ENCODE peak calls at places on chromosome 19, in five cellular contexts. Y, P, Q, V and T are unnamed samples.

GRCh38 chr19:7869910-7870511 is 4.2 kb downstream of the PRR36 start:
- DNase-seq in Y (no peak), P (no peak), Q (peak), V (peak), T (no peak)

GRCh38 chr19:11196406-11197287 is 698 bp downstream of the KANK2 start:
- DNase-seq in Y (no peak), P (peak), Q (peak), V (peak), T (no peak)

GRCh38 chr19:18574691-18575291 is 3.1 kb downstream of the UBA52 start:
- DNase-seq in Y (no peak), P (no peak), Q (no peak), V (no peak), T (no peak)

GRCh38 chr19:14558370-14559066 is 13.3 kb downstream of the NDUFB7 start:
- DNase-seq in Y (no peak), P (no peak), Q (no peak), V (no peak), T (no peak)

GRCh38 chr19:40604647-40605200 is 3.6 kb downstream of the LTBP4 start:
- DNase-seq in Y (no peak), P (no peak), Q (no peak), V (peak), T (no peak)

GRCh38 chr19:16386619-16387240 is 62.1 kb downstream of the KLF2 start:
- DNase-seq in Y (no peak), P (no peak), Q (no peak), V (peak), T (peak)

GRCh38 chr19:57302020-57302465 is 18.2 kb upstream of the ZNF543 start:
- DNase-seq in Y (no peak), P (no peak), Q (no peak), V (no peak), T (peak)

GRCh38 chr19:9538183-9539058 is at the start of gene ZNF426:
- DNase-seq in Y (peak), P (peak), Q (peak), V (peak), T (peak)

GRCh38 chr19:40398417-40399056 is 8.6 kb upstream of the HIPK4 start:
- DNase-seq in Y (no peak), P (no peak), Q (no peak), V (no peak), T (no peak)

GRCh38 chr19:47609885-47610545 is 1.1 kb downstream of the BICRA start:
- DNase-seq in Y (peak), P (peak), Q (peak), V (peak), T (peak)

GRCh38 chr19:32830231-32831014 is 39.1 kb downstream of the SLC7A9 start:
- DNase-seq in Y (no peak), P (no peak), Q (no peak), V (no peak), T (peak)

GRCh38 chr19:56839665-56840451 is 668 bp downstream of the PEG3 start:
- DNase-seq in Y (peak), P (peak), Q (peak), V (peak), T (no peak)

GRCh38 chr19:3443840-3444694 is 36.3 kb downstream of the SMIM24 start:
- DNase-seq in Y (peak), P (peak), Q (peak), V (no peak), T (peak)

GRCh38 chr19:8319807-8320520 is 1.2 kb downstream of the NDUFA7 start:
- DNase-seq in Y (no peak), P (no peak), Q (no peak), V (no peak), T (no peak)

GRCh38 chr19:11984986-11985385 is 20.1 kb downstream of the ZNF763 start:
- DNase-seq in Y (no peak), P (no peak), Q (no peak), V (no peak), T (no peak)

GRCh38 chr19:39270091-39270871 is 2.1 kb downstream of the IFNL2 start:
- DNase-seq in Y (no peak), P (no peak), Q (no peak), V (no peak), T (peak)

GRCh38 chr19:1425102-1425842 is 12.9 kb upstream of the RPS15 start:
- DNase-seq in Y (no peak), P (no peak), Q (no peak), V (no peak), T (no peak)

GRCh38 chr19:40658031-40658430 is 32.4 kb downstream of the NUMBL start:
- DNase-seq in Y (no peak), P (no peak), Q (no peak), V (no peak), T (no peak)

GRCh38 chr19:29806098-29806866 is 5.5 kb upstream of the CCNE1 start:
- DNase-seq in Y (no peak), P (peak), Q (peak), V (no peak), T (no peak)

DNA sequence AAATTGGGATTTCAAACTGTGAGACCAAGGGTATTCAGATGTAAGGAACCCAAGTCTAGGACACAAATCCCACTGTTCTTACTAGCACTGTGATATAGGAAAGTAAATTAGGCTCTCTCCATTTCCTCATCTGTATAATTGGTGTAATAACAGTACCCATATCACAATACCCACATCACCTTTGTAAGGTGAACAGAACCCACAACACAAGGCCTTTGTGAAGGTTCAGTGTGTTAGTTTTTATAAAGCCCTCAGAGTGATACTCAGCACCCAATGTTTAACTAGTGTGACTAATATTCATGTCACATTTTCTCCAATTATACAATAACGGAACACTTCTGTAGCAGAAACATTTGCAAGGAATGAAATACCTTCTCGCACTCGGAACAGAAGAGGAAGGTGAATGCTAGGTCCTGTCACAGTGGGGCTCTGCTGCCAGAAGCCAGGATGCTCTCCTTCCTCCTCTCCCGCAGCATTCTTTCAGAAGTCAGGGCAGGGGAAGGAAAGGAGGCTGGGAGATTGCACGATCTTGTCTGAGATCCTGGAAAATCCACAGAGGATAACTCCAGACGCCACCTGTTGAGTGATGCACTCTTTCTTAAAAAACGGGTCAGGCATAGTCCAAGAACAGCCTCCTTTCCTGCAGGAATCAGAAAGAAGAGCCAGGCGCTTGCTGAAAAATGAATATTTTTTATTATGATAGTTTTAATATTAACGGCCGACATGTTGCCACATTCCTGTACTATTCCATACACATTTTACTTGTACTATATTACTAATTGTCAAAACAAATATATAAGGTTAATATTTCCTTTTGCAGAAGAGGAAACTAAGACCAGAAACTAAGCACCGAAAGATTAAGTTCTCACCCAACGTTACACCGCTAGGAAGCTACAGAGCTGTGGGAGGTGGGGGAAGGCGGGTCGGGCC is 762 bp downstream of the ZNF45 start:
- DNase-seq in Y (no peak), P (no peak), Q (no peak), V (no peak), T (peak)
- TF ChIP-seq CTCF in Y (no peak), P (peak), Q (peak), V (no peak), T (peak)

GRCh38 chr19:35959040-35959967 is 23.1 kb downstream of the LRFN3 start:
- DNase-seq in Y (peak), P (peak), Q (no peak), V (peak), T (no peak)
- TF ChIP-seq CTCF in Y (peak), P (peak), Q (peak), V (peak), T (peak)

GRCh38 chr19:54436031-54436523 is 12.9 kb upstream of the LENG8 start:
- DNase-seq in Y (no peak), P (no peak), Q (peak), V (no peak), T (no peak)

GRCh38 chr19:54435551-54436016 is 13.4 kb upstream of the LENG8 start:
- DNase-seq in Y (no peak), P (no peak), Q (no peak), V (no peak), T (no peak)

GRCh38 chr19:54434112-54434861 is 14.7 kb upstream of the LENG8 start:
- DNase-seq in Y (no peak), P (no peak), Q (peak), V (no peak), T (no peak)

GRCh38 chr19:54433697-54434096 is 15.3 kb upstream of the LENG8 start:
- DNase-seq in Y (no peak), P (no peak), Q (peak), V (no peak), T (no peak)

GRCh38 chr19:54434862-54435174 is 14.2 kb upstream of the LENG8 start:
- DNase-seq in Y (no peak), P (no peak), Q (no peak), V (no peak), T (no peak)
- TF ChIP-seq CTCF in Y (no peak), P (no peak), Q (no peak), V (no peak), T (no peak)

GRCh38 chr19:6736917-6737283 is 480 bp downstream of the GPR108 start:
- DNase-seq in Y (peak), P (no peak), Q (no peak), V (no peak), T (no peak)
- TF ChIP-seq CTCF in Y (no peak), P (no peak), Q (no peak), V (no peak), T (peak)

GRCh38 chr19:27776020-27776419 is 1436.9 kb downstream of the UQCRFS1 start:
- DNase-seq in Y (no peak), P (no peak), Q (no peak), V (no peak), T (peak)

GRCh38 chr19:27773318-27774094 is 1439.4 kb downstream of the UQCRFS1 start:
- DNase-seq in Y (no peak), P (no peak), Q (no peak), V (no peak), T (no peak)

GRCh38 chr19:27775395-27775794 is 1437.6 kb downstream of the UQCRFS1 start:
- DNase-seq in Y (no peak), P (no peak), Q (no peak), V (no peak), T (no peak)

GRCh38 chr19:27774827-27775226 is 1438.1 kb downstream of the UQCRFS1 start:
- DNase-seq in Y (no peak), P (no peak), Q (no peak), V (no peak), T (peak)

GRCh38 chr19:27774337-27774736 is 1438.6 kb downstream of the UQCRFS1 start:
- DNase-seq in Y (no peak), P (no peak), Q (no peak), V (no peak), T (no peak)
- TF ChIP-seq CTCF in Y (no peak), P (no peak), Q (no peak), V (no peak), T (peak)

GRCh38 chr19:13008926-13009787 is 13.9 kb downstream of the NFIX start:
- DNase-seq in Y (no peak), P (no peak), Q (no peak), V (no peak), T (no peak)

GRCh38 chr19:13010992-13011652 is 15.8 kb downstream of the NFIX start:
- DNase-seq in Y (no peak), P (no peak), Q (no peak), V (peak), T (no peak)

GRCh38 chr19:13011653-13012389 is 16.5 kb downstream of the NFIX start:
- DNase-seq in Y (no peak), P (no peak), Q (no peak), V (peak), T (no peak)

GRCh38 chr19:13012390-13012689 is 17.1 kb downstream of the NFIX start:
- DNase-seq in Y (no peak), P (no peak), Q (no peak), V (no peak), T (no peak)

DNA sequence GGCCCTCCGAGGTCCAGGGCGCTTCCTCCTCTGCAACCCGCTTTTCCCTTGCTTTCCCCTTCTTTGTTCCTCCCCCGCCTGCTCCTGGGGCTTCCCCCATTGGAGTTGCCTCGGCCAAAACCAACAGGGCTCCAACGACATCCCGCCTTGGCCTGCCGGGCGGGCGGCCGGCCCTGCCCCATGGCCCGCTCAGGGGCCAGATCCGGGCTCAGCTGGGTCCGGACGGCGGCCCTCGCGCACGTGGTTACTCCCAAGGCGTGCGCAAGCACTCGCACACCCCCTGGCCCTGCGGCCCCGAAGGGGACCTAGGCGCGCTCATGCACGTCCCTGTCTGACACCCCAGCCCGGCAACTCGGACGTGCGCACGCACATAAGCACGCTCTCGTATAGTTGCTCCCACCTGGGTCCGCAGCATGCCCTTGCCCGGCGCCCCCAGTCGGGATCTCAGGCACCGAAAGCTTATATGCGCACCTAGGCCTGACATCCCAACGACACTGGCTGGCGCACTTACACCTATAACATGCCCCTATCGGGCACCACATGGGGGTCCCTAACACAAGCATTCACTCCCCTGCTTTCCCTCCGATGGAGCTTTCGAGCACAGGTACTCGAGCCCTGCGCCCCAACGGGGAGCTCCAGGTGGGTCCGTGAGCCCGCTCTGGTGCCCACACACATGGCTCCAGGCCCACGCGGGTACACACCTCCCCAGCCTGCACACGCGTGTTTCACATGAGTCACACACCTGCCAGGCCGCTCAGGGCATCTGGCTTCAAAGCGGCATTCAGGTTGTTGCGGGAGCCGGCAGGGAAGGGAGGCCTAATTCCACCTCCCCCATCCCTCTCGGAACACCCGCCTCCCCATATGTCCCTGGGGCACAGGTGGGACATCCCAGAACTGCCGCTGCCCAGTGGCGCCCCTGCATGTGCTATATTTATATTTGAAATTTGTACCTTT is 15.0 kb downstream of the NFIX start:
- DNase-seq in Y (peak), P (peak), Q (no peak), V (peak), T (no peak)
- TF ChIP-seq CTCF in Y (no peak), P (no peak), Q (no peak), V (no peak), T (no peak)

GRCh38 chr19:35154535-35155406 is at the start of gene FXYD5:
- DNase-seq in Y (peak), P (peak), Q (peak), V (peak), T (peak)
- TF ChIP-seq CTCF in Y (no peak), P (no peak), Q (peak), V (no peak), T (no peak)

GRCh38 chr19:42122691-42123607 is 9.3 kb downstream of the POU2F2 start:
- DNase-seq in Y (no peak), P (no peak), Q (no peak), V (no peak), T (no peak)
- TF ChIP-seq CTCF in Y (no peak), P (no peak), Q (no peak), V (no peak), T (no peak)

GRCh38 chr19:48813123-48813911 is 2.5 kb upstream of the BCAT2 start:
- DNase-seq in Y (no peak), P (no peak), Q (no peak), V (no peak), T (no peak)
- TF ChIP-seq CTCF in Y (peak), P (peak), Q (no peak), V (no peak), T (peak)

GRCh38 chr19:4602173-4602788 is 37.0 kb upstream of the TNFAIP8L1 start:
- DNase-seq in Y (no peak), P (no peak), Q (no peak), V (no peak), T (no peak)
- TF ChIP-seq CTCF in Y (no peak), P (no peak), Q (no peak), V (no peak), T (no peak)